ENCODE peak calls at places on chromosomes 11 and 22, in seven cellular contexts. E is dorsolateral prefrontal cortex; V is CD4-positive, alpha-beta memory T cell; M is AG09319; J is epithelial cell of esophagus; F is HTR-8/SVneo; K is pancreas. Z is an unnamed sample.

GRCh38 chr11:102267602-102268001 is 49.7 kb upstream of the BIRC3 start:
- DNase-seq in J (peak; percentile 76), M (no peak), K (no peak), E (no peak), V (no peak), F (peak; percentile 86), Z (peak; percentile 84)

GRCh38 chr11:79173615-79174014 is 267.2 kb downstream of the TENM4 start:
- DNase-seq in M (no peak), K (no peak), V (no peak), F (no peak), E (peak; percentile 65), J (peak; percentile 27), Z (peak; percentile 68)

GRCh38 chr11:104967493-104968364 is 645 bp downstream of the CASP4 start:
- DNase-seq in F (peak; percentile 3), J (peak; percentile 58), K (no peak), M (no peak), V (peak; percentile 6), E (no peak), Z (peak; percentile 28)

GRCh38 chr11:83072689-83073242 is 1.1 kb upstream of the RAB30 start:
- DNase-seq in V (no peak), K (no peak), M (no peak), J (no peak), F (no peak), E (no peak), Z (no peak)

GRCh38 chr11:62427630-62428233 is 8.9 kb downstream of the SCGB1A1 start:
- DNase-seq in F (no peak), E (no peak), M (no peak), J (no peak), K (no peak), V (no peak), Z (peak; percentile 76)

GRCh38 chr11:76830639-76831312 is 29.9 kb upstream of the ACER3 start:
- DNase-seq in V (no peak), J (peak; percentile 80), F (no peak), E (no peak), K (no peak), M (peak; percentile 57), Z (peak; percentile 83)

GRCh38 chr11:75317446-75318122 is 33.9 kb downstream of the ARRB1 start:
- DNase-seq in K (no peak), M (no peak), F (no peak), E (no peak), J (no peak), V (no peak), Z (no peak)

GRCh38 chr11:134725939-134726639 is 314.0 kb upstream of the B3GAT1 start:
- DNase-seq in K (peak; percentile 67), V (no peak), J (no peak), E (no peak), F (no peak), M (no peak), Z (no peak)

GRCh38 chr11:95398437-95399112 is 167.6 kb upstream of the SESN3 start:
- DNase-seq in V (no peak), J (peak; percentile 21), M (no peak), F (no peak), E (no peak), K (no peak), Z (no peak)

GRCh38 chr11:119625206-119625988 is 103.6 kb downstream of the NECTIN1 start:
- DNase-seq in F (no peak), K (no peak), E (no peak), M (no peak), J (no peak), V (no peak), Z (no peak)

GRCh38 chr11:113778111-113778910 is 1.3 kb upstream of the CLDN25 start:
- DNase-seq in V (no peak), J (peak; percentile 92), F (peak; percentile 10), E (peak; percentile 60), K (no peak), M (no peak), Z (peak; percentile 46)

GRCh38 chr11:3796346-3796745 is 1.0 kb downstream of the NUP98 start:
- DNase-seq in V (peak; percentile 16), F (no peak), E (no peak), J (no peak), K (no peak), M (no peak), Z (no peak)

GRCh38 chr22:40178417-40179409 is 988 bp downstream of the TNRC6B start:
- DNase-seq in F (peak; percentile 10), V (peak; percentile 42), E (peak; percentile 44), K (peak; percentile 62), M (no peak), J (peak; percentile 39), Z (peak; percentile 81)

GRCh38 chr11:65366340-65366773 is 11.8 kb downstream of the TIGD3 start:
- DNase-seq in J (peak; percentile 84), F (peak; percentile 89), M (peak; percentile 63), E (no peak), K (no peak), V (peak; percentile 69), Z (peak; percentile 84)

GRCh38 chr11:35593143-35593542 is 25.1 kb upstream of the FJX1 start:
- DNase-seq in F (peak; percentile 74), J (peak; percentile 73), V (no peak), E (no peak), M (peak; percentile 75), K (no peak), Z (peak; percentile 95)